ENCODE peak calls at places on chromosomes 7 and 10, in five cellular contexts. C is tibial artery, N is GM23248, U is HS-5, B is activated gamma-delta T cell treated with Interleukin-2 at 50 U/mL for 16 hours. P is an unnamed sample.

GRCh38 chr7:415646-416525 is 103.8 kb downstream of the PDGFA start:
- DNase-seq in C (peak), N (no peak), U (no peak), B (no peak), P (peak)

GRCh38 chr7:7719235-7719634 is 828 bp upstream of the RPA3 start:
- DNase-seq in U (peak), B (peak), N (peak), C (no peak), P (no peak)

GRCh38 chr10:42924484-42924883 is 141.9 kb downstream of the BMS1 start:
- DNase-seq in U (no peak), C (no peak), N (no peak), B (no peak), P (no peak)

GRCh38 chr7:122803323-122803722 is 82.9 kb downstream of the CADPS2 start:
- DNase-seq in N (peak), C (no peak), U (no peak), B (no peak), P (no peak)

GRCh38 chr7:135597926-135598305 is 40.2 kb downstream of the NUP205 start:
- DNase-seq in N (peak), C (no peak), B (no peak), U (no peak), P (no peak)

GRCh38 chr10:110680473-110681020 is 36.4 kb downstream of the RBM20 start:
- DNase-seq in N (no peak), C (no peak), B (no peak), U (no peak), P (no peak)

GRCh38 chr10:86693289-86693688 is 25.0 kb downstream of the LDB3 start:
- DNase-seq in C (no peak), U (no peak), N (no peak), B (no peak), P (no peak)

GRCh38 chr7:121204537-121204936 is 124.3 kb upstream of the WNT16 start:
- DNase-seq in C (no peak), N (peak), B (no peak), U (no peak), P (no peak)

GRCh38 chr10:70528726-70529362 is 50.3 kb downstream of the PALD1 start:
- DNase-seq in N (peak), B (no peak), C (no peak), U (no peak), P (no peak)

GRCh38 chr10:118568327-118568848 is 27.1 kb downstream of the PRLHR start:
- DNase-seq in N (peak), B (peak), U (peak), C (no peak), P (no peak)

GRCh38 chr7:37105119-37105518 is 343.5 kb downstream of the ELMO1 start:
- DNase-seq in B (no peak), C (no peak), N (no peak), U (no peak), P (no peak)

GRCh38 chr7:2409745-2410414 is 6.5 kb downstream of the CHST12 start:
- DNase-seq in C (no peak), N (peak), U (no peak), B (no peak), P (no peak)

P was measured in CD14-positive monocyte.